ENCODE peak calls at places on chromosome 14, in six cellular contexts. H is astrocyte, N is HS-5, T is NCI-H1092 treated with DMSO at 0.1 percent for 48 hours, B is mesothelial cell of epicardium, Z is C1 segment of cervical spinal cord. O is an unnamed sample.

GRCh38 chr14:99316281-99317163 is 44.5 kb upstream of the BCL11B start:
- DNase-seq in H (no peak), N (no peak), T (no peak), B (no peak), Z (no peak), O (no peak)

GRCh38 chr14:75981426-75981825 is 369 bp downstream of the TGFB3 start:
- DNase-seq in H (no peak), N (no peak), T (peak; percentile 57), B (peak; percentile 53), Z (peak; percentile 39), O (no peak)

GRCh38 chr14:54348923-54349615 is 47.7 kb upstream of the CDKN3 start:
- DNase-seq in H (peak; percentile 26), N (no peak), T (no peak), B (no peak), Z (no peak), O (no peak)

GRCh38 chr14:105340821-105341408 is 26.4 kb downstream of the PACS2 start:
- DNase-seq in H (peak; percentile 32), N (no peak), T (no peak), B (no peak), Z (peak; percentile 55), O (no peak)

GRCh38 chr14:91038439-91038838 is 22.0 kb downstream of the RPS6KA5 start:
- DNase-seq in H (peak; percentile 63), N (no peak), T (no peak), B (no peak), Z (no peak), O (no peak)

GRCh38 chr14:32078030-32078793 is 1.1 kb downstream of the ARHGAP5 start:
- DNase-seq in H (peak; percentile 22), N (no peak), T (peak; percentile 77), B (peak; percentile 38), Z (peak; percentile 65), O (peak; percentile 47)

GRCh38 chr14:74042296-74042695 is 23.1 kb downstream of the BBOF1 start:
- DNase-seq in H (no peak), N (no peak), T (no peak), B (no peak), Z (no peak), O (no peak)

GRCh38 chr14:76828339-76829015 is 2.3 kb downstream of the LRRC74A start:
- DNase-seq in H (no peak), N (no peak), T (peak; percentile 5), B (no peak), Z (no peak), O (no peak)

GRCh38 chr14:56686416-56686815 is 106.8 kb downstream of the TMEM260 start:
- DNase-seq in H (no peak), N (no peak), T (peak; percentile 58), B (no peak), Z (no peak), O (peak; percentile 14)